ENCODE peak calls at places on chromosomes 2 and 18, in eight cellular contexts. I, S, N, P, E, H, K and L are unnamed samples.

GRCh38 chr18:46474487-46475366 is 182.3 kb downstream of the LOXHD1 start:
- DNase-seq in S (no peak), I (no peak), H (no peak), P (no peak), N (no peak), K (no peak), E (no peak), L (no peak)

GRCh38 chr18:21386523-21387240 is 144.7 kb downstream of the GREB1L start:
- DNase-seq in N (no peak), H (no peak), S (no peak), P (no peak), I (no peak), K (no peak), E (no peak), L (no peak)

GRCh38 chr2:1097086-1097485 is 146.4 kb downstream of the SNTG2 start:
- DNase-seq in S (no peak), K (no peak), I (no peak), E (no peak), N (no peak), H (no peak), P (no peak), L (no peak)

GRCh38 chr2:85340034-85340892 is 12.5 kb upstream of the TGOLN2 start:
- DNase-seq in S (no peak), H (peak), N (no peak), K (no peak), I (no peak), E (no peak), P (no peak), L (no peak)

GRCh38 chr2:220855296-220855695 is 716.8 kb downstream of the EPHA4 start:
- DNase-seq in H (no peak), K (no peak), S (no peak), P (no peak), I (no peak), E (no peak), N (peak), L (no peak)

GRCh38 chr2:240995041-240995960 is 3.1 kb upstream of the SNED1 start:
- DNase-seq in N (no peak), H (no peak), E (no peak), K (no peak), I (no peak), S (peak), P (no peak), L (no peak)

GRCh38 chr2:54952978-54953456 is 97.2 kb downstream of the RTN4 start:
- DNase-seq in I (no peak), H (no peak), N (no peak), K (no peak), S (no peak), E (no peak), P (no peak), L (no peak)

GRCh38 chr2:99488587-99488998 is 1.2 kb downstream of the REV1 start:
- DNase-seq in I (no peak), P (no peak), S (no peak), E (no peak), K (no peak), N (peak), H (peak), L (no peak)

GRCh38 chr2:124649001-124649400 is 623.9 kb downstream of the CNTNAP5 start:
- DNase-seq in I (no peak), P (no peak), S (no peak), E (no peak), H (no peak), K (no peak), N (no peak), L (no peak)

GRCh38 chr2:220143336-220143735 is 515.9 kb downstream of the SLC4A3 start:
- DNase-seq in N (peak), S (no peak), P (no peak), E (no peak), H (no peak), I (no peak), K (no peak), L (no peak)

GRCh38 chr2:157473585-157473984 is 29.7 kb upstream of the CYTIP start:
- DNase-seq in N (no peak), S (no peak), E (no peak), H (no peak), P (no peak), I (no peak), K (no peak), L (no peak)

GRCh38 chr2:229910832-229911412 is 10.9 kb downstream of the TRIP12 start:
- DNase-seq in I (no peak), H (no peak), N (no peak), S (peak), K (peak), P (no peak), E (no peak), L (no peak)

GRCh38 chr2:131682122-131682944 is 154.6 kb downstream of the CCDC74A start:
- DNase-seq in H (peak), P (peak), S (peak), N (peak), I (peak), E (peak), K (peak), L (peak)

GRCh38 chr18:63986885-63987284 is 17.0 kb downstream of the SERPINB8 start:
- DNase-seq in S (no peak), H (no peak), P (no peak), E (no peak), I (no peak), N (no peak), K (no peak), L (no peak)

GRCh38 chr2:105789745-105790466 is 45.2 kb downstream of the NCK2 start:
- DNase-seq in S (peak), P (no peak), N (peak), E (no peak), K (no peak), I (peak), H (peak), L (no peak)

GRCh38 chr2:104862061-104862941 is 8.4 kb downstream of the POU3F3 start:
- DNase-seq in E (no peak), S (no peak), N (no peak), H (no peak), K (no peak), I (no peak), P (no peak), L (no peak)

GRCh38 chr2:25036221-25036559 is 5.7 kb upstream of the EFR3B start:
- DNase-seq in P (no peak), H (no peak), K (no peak), S (no peak), E (no peak), I (no peak), N (no peak), L (no peak)

GRCh38 chr2:12317853-12318426 is 398.8 kb upstream of the TRIB2 start:
- DNase-seq in S (no peak), P (no peak), N (peak), K (no peak), E (no peak), H (peak), I (peak), L (peak)

GRCh38 chr2:193523662-193524061 is 1328.9 kb upstream of the TMEFF2 start:
- DNase-seq in H (no peak), K (no peak), I (no peak), E (no peak), N (no peak), P (no peak), S (no peak), L (no peak)

GRCh38 chr2:193517615-193518014 is 1322.9 kb upstream of the TMEFF2 start:
- DNase-seq in I (no peak), S (no peak), K (no peak), E (no peak), N (no peak), P (no peak), H (no peak), L (no peak)

GRCh38 chr2:193518061-193518817 is 1323.5 kb upstream of the TMEFF2 start:
- DNase-seq in H (no peak), E (no peak), I (no peak), P (no peak), N (peak), K (peak), S (no peak), L (no peak)

GRCh38 chr2:193520709-193521458 is 1326.2 kb upstream of the TMEFF2 start:
- DNase-seq in S (no peak), K (no peak), I (no peak), H (no peak), N (no peak), E (no peak), P (no peak), L (no peak)

DNA sequence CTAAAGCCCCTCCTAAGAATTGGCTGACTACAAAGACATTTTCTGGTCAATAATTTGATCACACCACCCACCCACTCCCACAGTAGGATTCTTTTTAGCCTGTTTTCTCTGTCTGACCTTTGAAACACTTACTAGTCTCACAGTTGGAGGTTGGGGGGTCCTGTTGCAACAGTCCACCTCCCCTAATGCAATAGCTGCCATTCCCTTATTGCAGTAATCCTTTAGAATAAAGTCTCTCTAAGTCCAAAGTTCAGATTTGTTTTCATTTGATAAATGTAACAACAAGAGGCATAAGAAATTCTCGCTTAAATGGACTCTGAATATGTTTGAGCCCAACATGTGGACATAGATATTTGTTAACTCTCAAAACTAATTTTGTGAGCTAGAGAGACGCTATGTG is 1326.8 kb upstream of the TMEFF2 start:
- DNase-seq in P (no peak), N (no peak), S (no peak), E (no peak), H (no peak), K (no peak), I (no peak), L (no peak)
- TF ChIP-seq CTCF in P (no peak), N (no peak), S (no peak), E (no peak), H (no peak), K (no peak), I (no peak), L (no peak)

GRCh38 chr2:6914829-6915228 is 2.4 kb upstream of the RNF144A start:
- DNase-seq in N (peak), S (no peak), E (no peak), K (no peak), I (no peak), H (peak), P (peak), L (no peak)
- TF ChIP-seq POLR2A in N (no peak), S (no peak), E (no peak), K (no peak), I (no peak), H (no peak), P (no peak), L (no peak)

GRCh38 chr2:136796339-136796738 is 31.0 kb downstream of the THSD7B start:
- DNase-seq in P (no peak), I (no peak), N (no peak), E (no peak), K (no peak), H (no peak), S (no peak), L (no peak)
- TF ChIP-seq CTCF in P (no peak), I (no peak), N (no peak), E (no peak), K (no peak), H (no peak), S (no peak), L (no peak)

GRCh38 chr2:30145826-30146336 is 926 bp upstream of the YPEL5 start:
- DNase-seq in I (no peak), H (no peak), N (no peak), E (no peak), K (no peak), P (no peak), S (no peak), L (no peak)

GRCh38 chr2:30147715-30148611 is 1.2 kb downstream of the YPEL5 start:
- DNase-seq in H (peak), E (peak), I (peak), K (peak), P (peak), N (peak), S (peak), L (peak)

GRCh38 chr2:30148850-30149249 is 2.0 kb downstream of the YPEL5 start:
- DNase-seq in P (no peak), H (no peak), I (no peak), N (no peak), E (no peak), K (no peak), S (no peak), L (no peak)

GRCh38 chr2:30147196-30147714 is 448 bp downstream of the YPEL5 start:
- DNase-seq in I (peak), N (no peak), K (no peak), H (no peak), E (peak), S (peak), P (no peak), L (no peak)

GRCh38 chr2:30146337-30147195 is at the start of gene YPEL5:
- DNase-seq in N (peak), H (peak), S (peak), I (peak), E (peak), P (peak), K (peak), L (peak)
- TF ChIP-seq POLR2A in N (peak), H (peak), S (peak), I (peak), E (no peak), P (peak), K (no peak), L (peak)

GRCh38 chr2:212596688-212597087 is 58.1 kb upstream of the ERBB4 start:
- DNase-seq in I (no peak), N (no peak), P (no peak), E (no peak), S (no peak), K (no peak), H (no peak), L (no peak)

GRCh38 chr2:212592695-212593094 is 54.1 kb upstream of the ERBB4 start:
- DNase-seq in N (no peak), H (no peak), P (no peak), S (no peak), K (no peak), I (no peak), E (no peak), L (no peak)

DNA sequence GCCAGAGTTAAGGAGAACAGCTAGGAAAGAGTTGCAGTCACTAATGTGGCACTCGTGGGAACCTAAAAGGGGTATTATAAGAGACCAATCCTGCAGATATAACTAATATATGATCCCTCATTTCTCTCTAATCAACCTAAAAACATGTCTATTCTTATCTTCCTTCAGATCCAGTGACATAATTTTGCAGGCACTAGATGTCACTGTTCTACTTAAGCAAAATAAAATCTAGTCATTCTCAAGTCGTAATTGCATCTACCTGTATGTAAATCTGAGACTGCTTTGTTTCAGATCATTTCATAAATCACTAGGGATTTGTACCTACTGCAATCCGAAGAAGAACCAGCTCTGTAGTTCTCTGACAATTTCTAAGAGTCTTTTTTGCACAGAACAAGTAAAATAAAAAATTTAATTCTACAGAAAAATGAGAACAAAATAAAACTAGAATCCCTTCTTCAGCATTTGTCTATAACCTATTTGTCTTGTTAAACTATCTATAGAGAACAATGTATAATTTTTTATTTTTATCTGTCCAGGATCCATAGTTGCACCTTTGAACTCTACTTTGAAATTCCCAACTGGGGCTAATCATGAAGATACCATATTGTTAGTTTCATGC is 56.5 kb upstream of the ERBB4 start:
- DNase-seq in H (no peak), E (no peak), P (no peak), K (peak), S (no peak), N (peak), I (no peak), L (no peak)
- TF ChIP-seq CTCF in H (no peak), E (no peak), P (no peak), K (peak), S (no peak), N (peak), I (no peak), L (no peak)

GRCh38 chr2:162344617-162344950 is 652 bp downstream of the GCA start:
- DNase-seq in S (no peak), E (peak), H (no peak), K (peak), P (no peak), N (no peak), I (no peak), L (no peak)

GRCh38 chr2:162342841-162343240 is 1.1 kb upstream of the GCA start:
- DNase-seq in I (no peak), K (no peak), H (no peak), N (no peak), P (no peak), S (no peak), E (no peak), L (no peak)

GRCh38 chr2:162343492-162343823 is 474 bp upstream of the GCA start:
- DNase-seq in S (no peak), K (no peak), N (no peak), I (no peak), E (no peak), P (no peak), H (no peak), L (no peak)

GRCh38 chr2:162340822-162341221 is 3.1 kb upstream of the GCA start:
- DNase-seq in E (no peak), I (no peak), S (no peak), P (no peak), H (no peak), N (no peak), K (no peak), L (no peak)

DNA sequence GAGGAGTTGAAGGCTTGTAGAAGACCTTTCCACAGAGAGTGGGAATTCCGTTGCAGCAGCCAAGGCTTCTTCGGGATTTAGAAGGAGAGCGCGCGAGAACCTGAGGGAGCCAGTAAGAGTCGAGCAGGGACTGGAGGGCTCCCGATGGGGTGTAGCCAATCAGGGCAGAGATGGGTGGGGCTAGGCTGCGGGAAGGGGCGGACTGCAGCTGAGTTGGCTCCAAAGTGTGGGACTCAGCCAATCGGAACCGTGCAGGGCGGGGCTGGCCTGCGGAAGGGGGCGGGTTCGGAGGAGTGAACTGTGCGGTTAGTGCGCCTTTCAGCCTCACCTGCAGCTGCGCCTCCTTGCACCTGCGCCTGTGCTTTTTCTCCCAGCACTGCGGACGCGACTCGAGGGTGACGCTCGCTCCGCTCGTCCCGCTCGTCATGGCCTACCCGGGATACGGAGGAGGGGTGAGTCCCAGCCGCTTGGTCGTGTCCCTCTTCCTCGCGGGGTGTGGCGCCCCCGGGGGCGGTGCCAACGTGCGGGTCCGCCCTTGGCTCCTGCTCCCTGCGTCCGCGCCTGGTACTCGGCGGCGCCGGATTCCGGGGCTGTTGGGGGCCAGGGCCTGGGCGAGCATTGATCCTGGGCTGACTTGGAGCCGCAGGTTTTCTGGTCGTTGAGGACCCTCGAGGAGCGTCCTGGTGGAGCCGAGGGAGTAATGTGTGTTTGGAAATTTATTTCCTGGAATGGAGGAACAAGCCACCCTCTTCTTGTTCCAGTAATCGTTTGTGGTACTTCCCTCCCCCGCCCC is at the start of gene GCA:
- DNase-seq in P (peak), N (peak), I (peak), S (peak), E (peak), H (peak), K (peak), L (peak)
- TF ChIP-seq POLR2A in P (no peak), N (no peak), I (peak), S (peak), E (no peak), H (no peak), K (peak), L (peak)

DNA sequence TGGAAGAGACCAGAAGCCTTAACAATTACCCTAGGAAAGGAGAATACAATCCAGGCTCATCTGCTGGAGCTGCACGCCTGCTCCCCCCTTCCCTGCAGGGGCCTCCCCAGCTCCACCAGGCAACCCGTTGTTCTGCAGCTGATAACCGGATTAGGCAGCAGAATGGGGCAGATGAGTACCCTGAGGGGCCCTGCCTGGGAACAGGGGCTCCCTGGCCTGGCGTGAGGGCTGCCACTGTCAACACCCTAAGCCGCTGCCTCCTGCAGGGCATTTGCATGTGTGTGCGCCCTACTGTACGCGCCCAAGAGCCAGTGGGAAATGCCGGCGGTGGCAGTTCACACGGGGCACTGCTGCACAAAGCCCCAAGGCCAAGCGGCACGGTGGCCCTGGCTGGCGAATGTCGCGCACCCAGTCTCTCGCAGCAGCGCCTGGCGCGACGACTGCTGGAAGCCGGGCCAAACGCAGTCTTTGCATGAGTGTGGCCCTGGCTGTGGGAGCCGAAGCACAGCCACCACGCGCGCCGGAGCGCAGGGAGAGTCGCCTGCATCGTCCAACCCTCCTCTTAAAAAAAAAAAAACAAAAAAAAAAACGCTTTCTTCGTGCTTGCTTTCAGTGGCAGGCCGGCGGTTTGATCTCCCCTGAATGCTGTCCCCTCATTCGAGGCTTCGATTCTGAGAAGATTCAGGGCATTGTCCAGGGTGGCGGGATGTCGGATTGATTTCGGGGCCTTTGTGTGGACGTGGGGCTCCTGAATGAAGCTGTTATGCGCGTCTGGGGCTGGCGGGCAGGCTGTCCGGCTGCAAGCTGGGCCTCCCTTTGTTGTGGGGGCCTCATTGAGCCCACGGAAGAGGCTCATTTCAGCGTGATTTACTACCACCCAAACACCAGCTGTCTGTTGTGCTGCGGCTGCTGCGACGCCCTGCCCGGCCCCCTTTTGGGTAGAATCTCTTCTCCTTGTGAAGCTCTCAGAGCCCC is 63.8 kb downstream of the SETBP1 start:
- DNase-seq in S (no peak), K (no peak), I (no peak), N (no peak), H (peak), P (no peak), E (no peak), L (peak)
- TF ChIP-seq CTCF in S (no peak), K (no peak), I (no peak), N (no peak), H (no peak), P (no peak), E (no peak), L (no peak)

GRCh38 chr2:181877181-181877664 is 14.3 kb upstream of the ITPRID2 start:
- DNase-seq in K (no peak), S (no peak), E (no peak), P (no peak), H (no peak), I (no peak), N (no peak), L (no peak)

GRCh38 chr2:181872178-181872577 is 19.4 kb upstream of the ITPRID2 start:
- DNase-seq in N (no peak), I (no peak), P (no peak), H (no peak), E (no peak), S (no peak), K (no peak), L (no peak)

GRCh38 chr2:181878448-181878847 is 13.1 kb upstream of the ITPRID2 start:
- DNase-seq in S (no peak), K (no peak), P (no peak), N (no peak), I (no peak), E (no peak), H (no peak), L (no peak)

GRCh38 chr2:181879295-181879694 is 12.2 kb upstream of the ITPRID2 start:
- DNase-seq in N (no peak), H (no peak), E (no peak), K (no peak), I (no peak), S (no peak), P (no peak), L (no peak)

GRCh38 chr2:181876614-181877063 is 14.9 kb upstream of the ITPRID2 start:
- DNase-seq in N (peak), I (no peak), S (peak), H (no peak), K (peak), E (no peak), P (no peak), L (no peak)
- TF ChIP-seq POLR2A in N (no peak), I (no peak), S (peak), H (no peak), K (no peak), E (no peak), P (no peak), L (no peak)